ENCODE peak calls at places on chromosomes 16 and 17, in seven cellular contexts. U is IMR-90, O is A549, V is body of pancreas, M is heart left ventricle, J is lower leg skin, I is tibial nerve. N is an unnamed sample.

GRCh38 chr17:2695243-2695960 is 16.2 kb downstream of the CLUH start:
- DNase-seq in M (no peak), U (no peak), O (no peak), J (no peak), V (peak), I (no peak), N (peak)

GRCh38 chr17:42679492-42680330 is 1.9 kb downstream of the CCR10 start:
- DNase-seq in I (no peak), U (peak), O (peak), J (peak), M (peak), V (peak), N (no peak)

GRCh38 chr17:27236710-27237315 is 57.1 kb upstream of the WSB1 start:
- DNase-seq in M (peak), O (peak), U (peak), J (peak), V (peak), I (peak), N (no peak)

GRCh38 chr17:55727920-55728319 is 5.3 kb upstream of the TMEM100 start:
- DNase-seq in J (no peak), V (no peak), O (no peak), M (no peak), I (no peak), U (no peak), N (no peak)

GRCh38 chr16:15575293-15576049 is 67.5 kb downstream of the MARF1 start:
- DNase-seq in J (no peak), I (no peak), O (no peak), V (no peak), M (no peak), U (no peak), N (no peak)

GRCh38 chr17:40822132-40822812 is at the start of gene KRT10:
- DNase-seq in V (no peak), U (no peak), M (no peak), O (no peak), J (no peak), I (no peak), N (no peak)

GRCh38 chr16:11067266-11067665 is 122.9 kb downstream of the CLEC16A start:
- DNase-seq in V (no peak), M (no peak), J (no peak), O (no peak), I (no peak), U (no peak), N (no peak)

GRCh38 chr17:3552916-3553315 is 4.7 kb downstream of the TRPV3 start:
- DNase-seq in O (no peak), V (no peak), U (no peak), I (no peak), J (no peak), M (no peak), N (no peak)

GRCh38 chr16:35734728-35735402 is 2275.5 kb downstream of the TP53TG3F start:
- DNase-seq in J (no peak), M (no peak), O (no peak), U (no peak), V (no peak), I (no peak), N (peak)

GRCh38 chr17:18949566-18949965 is 2.4 kb upstream of the SLC5A10 start:
- DNase-seq in M (no peak), I (no peak), U (peak), V (no peak), O (no peak), J (no peak), N (no peak)

GRCh38 chr17:40218740-40219072 is 398 bp upstream of the WIPF2 start:
- DNase-seq in V (peak), J (peak), M (peak), I (peak), U (peak), O (peak), N (peak)

GRCh38 chr16:53224932-53225533 is 170.2 kb downstream of the CHD9 start:
- DNase-seq in J (no peak), M (no peak), U (peak), V (no peak), O (no peak), I (no peak), N (no peak)

GRCh38 chr17:48104440-48104839 is 3.1 kb upstream of the SNX11 start:
- DNase-seq in O (no peak), J (no peak), V (no peak), U (no peak), M (no peak), I (no peak), N (no peak)

GRCh38 chr17:69717214-69717613 is 302.7 kb downstream of the MAP2K6 start:
- DNase-seq in O (no peak), M (no peak), U (no peak), V (no peak), J (no peak), I (no peak), N (no peak)

GRCh38 chr16:22123146-22123545 is 30.8 kb downstream of the VWA3A start:
- DNase-seq in I (no peak), U (no peak), J (no peak), M (no peak), V (no peak), O (peak), N (no peak)

GRCh38 chr17:72618018-72618509 is 474.4 kb downstream of the SLC39A11 start:
- DNase-seq in O (no peak), U (no peak), M (no peak), I (no peak), V (peak), J (peak), N (no peak)
- TF ChIP-seq POLR2A in O (no peak), U (no peak), M (no peak), I (no peak), V (peak), J (no peak), N (no peak)

GRCh38 chr17:43696891-43697290 is 35.2 kb upstream of the MEOX1 start:
- DNase-seq in V (no peak), I (no peak), M (no peak), O (no peak), J (no peak), U (no peak), N (no peak)

GRCh38 chr17:43698678-43699437 is 37.1 kb upstream of the MEOX1 start:
- DNase-seq in J (no peak), O (no peak), U (no peak), V (no peak), M (no peak), I (no peak), N (no peak)

GRCh38 chr17:43699438-43699756 is 37.7 kb upstream of the MEOX1 start:
- DNase-seq in I (no peak), V (no peak), M (no peak), U (no peak), O (no peak), J (no peak), N (no peak)

GRCh38 chr17:43695968-43696865 is 34.5 kb upstream of the MEOX1 start:
- DNase-seq in I (no peak), U (peak), V (no peak), M (peak), O (no peak), J (no peak), N (no peak)

DNA sequence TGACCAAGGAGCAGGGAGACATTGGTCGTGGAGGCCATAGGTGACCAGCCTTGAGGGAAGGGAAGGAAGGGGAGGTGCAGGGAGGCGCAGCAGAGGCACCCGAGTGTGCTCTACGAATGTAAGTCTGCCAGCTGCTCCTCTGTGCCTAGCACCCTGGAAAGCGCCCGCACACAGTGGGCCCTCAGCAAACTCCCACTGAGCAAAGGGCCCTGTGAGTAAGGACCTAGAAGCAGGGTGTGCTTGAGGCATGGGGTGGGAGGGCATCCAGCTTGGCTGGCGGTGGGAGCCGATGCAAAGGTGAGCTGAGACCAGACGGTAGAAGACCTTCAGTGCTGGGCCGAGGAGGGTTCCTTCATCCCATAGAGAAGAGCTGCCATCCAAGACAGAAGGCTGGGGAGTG is 36.2 kb upstream of the MEOX1 start:
- DNase-seq in J (no peak), I (no peak), U (no peak), O (no peak), M (no peak), V (no peak), N (no peak)
- TF ChIP-seq POLR2A in J (no peak), I (no peak), U (no peak), O (no peak), M (no peak), V (no peak), N (no peak)

GRCh38 chr16:70685938-70686375 is at the start of gene MTSS2:
- DNase-seq in O (peak), J (no peak), I (peak), M (peak), U (peak), V (peak), N (peak)
- TF ChIP-seq POLR2A in O (peak), J (no peak), I (peak), M (peak), U (no peak), V (no peak), N (no peak)

GRCh38 chr16:73157861-73158260 is 109.9 kb upstream of the ZFHX3 start:
- DNase-seq in M (no peak), V (no peak), U (no peak), J (no peak), O (no peak), I (no peak), N (no peak)
- TF ChIP-seq POLR2A in M (no peak), V (no peak), U (no peak), J (no peak), O (no peak), I (no peak), N (no peak)